ENCODE peak calls at places on chromosomes 5 and 9, in four cellular contexts. F is psoas muscle, X is Right ventricle myocardium superior, V is HuH-7. B is an unnamed sample.

GRCh38 chr9:86368871-86369521 is 14.8 kb upstream of the TUT7 start:
- DNase-seq in F (no peak), X (no peak), V (no peak), B (no peak)

GRCh38 chr5:180611140-180611850 is 20.0 kb upstream of the SCGB3A1 start:
- DNase-seq in F (no peak), X (no peak), V (peak; percentile 91), B (no peak)

GRCh38 chr9:121598167-121599000 is 53.0 kb upstream of the DAB2IP start:
- DNase-seq in F (peak; percentile 83), X (peak; percentile 87), V (no peak), B (peak; percentile 83)

GRCh38 chr9:99825158-99826046 is 3.7 kb downstream of the NR4A3 start:
- DNase-seq in F (no peak), X (no peak), V (no peak), B (no peak)

GRCh38 chr5:11157132-11157531 is 396.1 kb upstream of the DAP start:
- DNase-seq in F (no peak), X (no peak), V (no peak), B (no peak)

GRCh38 chr5:65873181-65873580 is 53.2 kb upstream of the ERBIN start:
- DNase-seq in F (no peak), X (no peak), V (no peak), B (no peak)

GRCh38 chr9:105243015-105243686 is 1.3 kb upstream of the SLC44A1 start:
- DNase-seq in F (no peak), X (no peak), V (no peak), B (no peak)

GRCh38 chr5:57825026-57825683 is 342.5 kb upstream of the ACTBL2 start:
- DNase-seq in F (no peak), X (no peak), V (no peak), B (no peak)

GRCh38 chr5:40828690-40829661 is 6.0 kb downstream of the RPL37 start:
- DNase-seq in F (no peak), X (no peak), V (no peak), B (no peak)

GRCh38 chr5:138287252-138287651 is 12.8 kb upstream of the GFRA3 start:
- DNase-seq in F (no peak), X (no peak), V (no peak), B (no peak)

GRCh38 chr5:56415356-56415765 is 182.2 kb upstream of the ANKRD55 start:
- DNase-seq in F (peak; percentile 28), X (peak; percentile 65), V (no peak), B (peak; percentile 38)

GRCh38 chr5:51391175-51391574 is 7.9 kb downstream of the ISL1 start:
- DNase-seq in F (no peak), X (no peak), V (no peak), B (no peak)

B was measured in left ventricle myocardium inferior.